ENCODE peak calls at places on chromosomes 3 and 15, in six cellular contexts. L is GM12865, O is lower lobe of right lung, R is foreskin fibroblast, J is GM23338, S is AG10803. N is an unnamed sample.

GRCh38 chr3:105899528-105899927 is 30.7 kb upstream of the CBLB start:
- DNase-seq in L (no peak), O (no peak), R (peak; percentile 61), J (no peak), S (peak; percentile 83), N (peak; percentile 64)

GRCh38 chr3:72388644-72389043 is 459.6 kb downstream of the SHQ1 start:
- DNase-seq in L (no peak), O (no peak), R (no peak), J (no peak), S (no peak), N (no peak)

GRCh38 chr15:98003528-98003927 is 43.0 kb downstream of the ARRDC4 start:
- DNase-seq in L (no peak), O (no peak), R (no peak), J (no peak), S (no peak), N (no peak)

GRCh38 chr3:180375831-180376230 is 226.1 kb upstream of the TTC14 start:
- DNase-seq in L (no peak), O (no peak), R (no peak), J (no peak), S (no peak), N (peak; percentile 50)

GRCh38 chr3:172707967-172708366 is 2.9 kb downstream of the NCEH1 start:
- DNase-seq in L (no peak), O (no peak), R (peak; percentile 54), J (no peak), S (peak; percentile 85), N (peak; percentile 68)

GRCh38 chr3:38084019-38084968 is 45.3 kb downstream of the DLEC1 start:
- DNase-seq in L (peak; percentile 49), O (no peak), R (peak; percentile 12), J (no peak), S (peak; percentile 33), N (peak; percentile 39)

GRCh38 chr3:52286777-52287110 is 884 bp upstream of the GLYCTK start:
- DNase-seq in L (no peak), O (no peak), R (no peak), J (no peak), S (peak; percentile 38), N (peak; percentile 66)

GRCh38 chr3:48240000-48240710 is 749 bp upstream of the ZNF589 start:
- DNase-seq in L (no peak), O (no peak), R (no peak), J (peak; percentile 91), S (no peak), N (no peak)

GRCh38 chr15:98881526-98882517 is 125.8 kb downstream of the PGPEP1L start:
- DNase-seq in L (peak; percentile 69), O (no peak), R (no peak), J (peak; percentile 76), S (peak; percentile 74), N (peak; percentile 82)

GRCh38 chr3:126511291-126511690 is 6.3 kb downstream of the UROC1 start:
- DNase-seq in L (no peak), O (peak; percentile 10), R (no peak), J (no peak), S (no peak), N (no peak)

GRCh38 chr3:71498543-71498942 is 85.0 kb downstream of the FOXP1 start:
- DNase-seq in L (no peak), O (no peak), R (no peak), J (no peak), S (no peak), N (no peak)

GRCh38 chr3:21920431-21920830 is 169.4 kb upstream of the ZNF385D start:
- DNase-seq in L (no peak), O (no peak), R (peak; percentile 69), J (no peak), S (peak; percentile 93), N (peak; percentile 92)

GRCh38 chr3:14253022-14253761 is 74.6 kb downstream of the LSM3 start:
- DNase-seq in L (no peak), O (no peak), R (peak; percentile 24), J (no peak), S (peak; percentile 78), N (peak; percentile 56)

GRCh38 chr3:136883967-136884720 is 22.1 kb downstream of the NCK1 start:
- DNase-seq in L (no peak), O (no peak), R (no peak), J (no peak), S (no peak), N (no peak)

GRCh38 chr15:75479670-75480069 is 28.2 kb upstream of the SIN3A start:
- DNase-seq in L (no peak), O (no peak), R (no peak), J (no peak), S (no peak), N (no peak)

GRCh38 chr3:33915796-33916589 is 117.6 kb downstream of the PDCD6IP start:
- DNase-seq in L (peak; percentile 66), O (no peak), R (peak; percentile 9), J (peak; percentile 47), S (no peak), N (peak; percentile 60)

GRCh38 chr3:7328339-7328738 is 467.4 kb downstream of the GRM7 start:
- DNase-seq in L (no peak), O (no peak), R (no peak), J (no peak), S (no peak), N (no peak)

GRCh38 chr3:48655586-48655985 is 7.1 kb downstream of the CELSR3 start:
- DNase-seq in L (peak; percentile 67), O (peak; percentile 67), R (no peak), J (no peak), S (no peak), N (no peak)

GRCh38 chr3:195247863-195248189 is 23.1 kb downstream of the XXYLT1 start:
- DNase-seq in L (no peak), O (peak; percentile 24), R (no peak), J (no peak), S (no peak), N (no peak)

GRCh38 chr3:155391583-155391982 is 98.1 kb upstream of the STRIT1 start:
- DNase-seq in L (no peak), O (no peak), R (peak; percentile 90), J (peak; percentile 7), S (peak; percentile 99), N (peak; percentile 39)

GRCh38 chr3:32321095-32321835 is 70.4 kb upstream of the CMTM7 start:
- DNase-seq in L (no peak), O (no peak), R (no peak), J (peak; percentile 76), S (no peak), N (peak; percentile 68)

GRCh38 chr15:80991446-80991845 is 1.8 kb upstream of the MESD start:
- DNase-seq in L (peak; percentile 24), O (no peak), R (peak; percentile 73), J (no peak), S (peak; percentile 75), N (peak; percentile 72)

GRCh38 chr3:105139851-105140560 is 226.7 kb upstream of the ALCAM start:
- DNase-seq in L (no peak), O (peak; percentile 64), R (no peak), J (no peak), S (no peak), N (peak; percentile 9)

GRCh38 chr3:127090218-127091160 is 102.4 kb upstream of the PRR23E start:
- DNase-seq in L (no peak), O (no peak), R (no peak), J (no peak), S (no peak), N (no peak)

GRCh38 chr3:10382892-10383849 is 62.3 kb upstream of the SEC13 start:
- DNase-seq in L (no peak), O (no peak), R (no peak), J (no peak), S (no peak), N (no peak)

GRCh38 chr3:134642445-134643149 is 8.2 kb downstream of the KY start:
- DNase-seq in L (no peak), O (no peak), R (no peak), J (no peak), S (no peak), N (no peak)

GRCh38 chr3:193732391-193732790 is 139.4 kb downstream of the OPA1 start:
- DNase-seq in L (no peak), O (no peak), R (peak; percentile 68), J (no peak), S (peak; percentile 72), N (peak; percentile 36)

GRCh38 chr3:187669675-187670504 is at the start of gene SST:
- DNase-seq in L (peak; percentile 8), O (peak; percentile 47), R (peak; percentile 30), J (peak; percentile 94), S (peak; percentile 37), N (peak; percentile 67)

GRCh38 chr15:42107483-42107882 is 13.1 kb upstream of the PLA2G4D start:
- DNase-seq in L (peak; percentile 40), O (no peak), R (no peak), J (no peak), S (no peak), N (no peak)

GRCh38 chr15:81165565-81165964 is 31.1 kb upstream of the IL16 start:
- DNase-seq in L (no peak), O (no peak), R (no peak), J (no peak), S (peak; percentile 69), N (no peak)

DNA sequence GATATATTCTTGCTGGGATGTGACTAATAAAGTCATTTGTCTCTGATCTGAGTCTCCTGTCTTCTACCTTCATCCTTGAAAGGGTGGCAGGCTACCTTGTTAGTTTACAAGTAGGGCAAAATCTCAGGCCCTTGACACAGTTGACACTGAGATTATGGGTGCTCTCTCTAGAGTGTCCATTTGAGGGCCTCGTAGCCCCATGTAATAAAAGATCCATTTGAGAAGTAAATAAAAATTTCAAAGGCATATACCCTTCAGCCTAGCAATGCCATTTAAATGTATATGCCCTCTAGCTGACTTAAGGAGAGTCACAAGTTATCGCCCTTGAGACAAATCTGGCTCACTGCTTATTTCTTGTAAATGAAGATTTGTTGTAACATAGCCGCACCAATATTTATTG is 98.6 kb downstream of the TCF12 start:
- DNase-seq in L (peak; percentile 40), O (no peak), R (no peak), J (peak; percentile 54), S (no peak), N (peak; percentile 44)
- TF ChIP-seq CTCF in L (peak; percentile 13), O (peak; percentile 19), R (no peak), J (peak; percentile 54), S (peak; percentile 19), N (peak; percentile 44)

GRCh38 chr3:58585994-58586393 is 8.8 kb upstream of the FAM107A start:
- DNase-seq in L (peak; percentile 25), O (no peak), R (no peak), J (no peak), S (no peak), N (no peak)
- H3K4me3 ChIP-seq in L (no peak overlapping the region), O (peak overlapping the region; percentile 58), R (no peak overlapping the region), J (peak overlapping the region; percentile 63), S (no peak overlapping the region), N (no peak overlapping the region)

GRCh38 chr15:40421246-40422157 is 15.9 kb downstream of the IVD start:
- DNase-seq in L (peak; percentile 83), O (peak; percentile 89), R (no peak), J (peak; percentile 89), S (peak; percentile 48), N (peak; percentile 71)
- TF ChIP-seq CTCF in L (peak; percentile 97), O (peak; percentile 96), R (peak; percentile 87), J (peak; percentile 97), S (peak; percentile 88), N (peak; percentile 98)

GRCh38 chr3:5185093-5185673 is 2.3 kb upstream of the EDEM1 start:
- DNase-seq in L (peak; percentile 48), O (no peak), R (no peak), J (no peak), S (no peak), N (no peak)
- H3K4me3 ChIP-seq in L (peak overlapping the region; percentile 94), O (no peak overlapping the region), R (no peak overlapping the region), J (no peak overlapping the region), S (no peak overlapping the region), N (no peak overlapping the region)

N was measured in choroid plexus epithelial cell.